ENCODE peak calls at places on chromosome 4, in ten cellular contexts. One of them, this sample, is unnamed.

GRCh38 chr4:174538876-174539250 is 16.6 kb upstream of the HPGD start:
- DNase-seq in HCEC 1CT: no peak
- DNase-seq in stimulated activated CD4-positive, alpha-beta T cell treated with anti-CD3 and anti-CD28 coated beads, Interleukin-2, amount 100 ng/mL, for 24 hours: no peak
- DNase-seq in Panc1: no peak
- DNase-seq in effector CD4-positive, alpha-beta T cell: no peak
- DNase-seq in T-cell: no peak
- DNase-seq in GM04504: no peak
- DNase-seq in HTR-8/SVneo: no peak
- DNase-seq in activated naive CD4-positive, alpha-beta T cell: no peak
- DNase-seq in activated CD4-positive, alpha-beta T cell treated with anti-CD3 and anti-CD28 coated beads for 36 hours: no peak
- DNase-seq in this sample: no peak

GRCh38 chr4:72555377-72555831 is 13.6 kb downstream of the ADAMTS3 start:
- DNase-seq in HCEC 1CT: no peak
- DNase-seq in stimulated activated CD4-positive, alpha-beta T cell treated with anti-CD3 and anti-CD28 coated beads, Interleukin-2, amount 100 ng/mL, for 24 hours: no peak
- DNase-seq in Panc1: no peak
- DNase-seq in effector CD4-positive, alpha-beta T cell: no peak
- DNase-seq in T-cell: no peak
- DNase-seq in GM04504: no peak
- DNase-seq in HTR-8/SVneo: no peak
- DNase-seq in activated naive CD4-positive, alpha-beta T cell: no peak
- DNase-seq in activated CD4-positive, alpha-beta T cell treated with anti-CD3 and anti-CD28 coated beads for 36 hours: no peak
- DNase-seq in this sample: no peak

GRCh38 chr4:25862411-25863346 is at the start of gene SEL1L3:
- DNase-seq in HCEC 1CT: no peak
- DNase-seq in stimulated activated CD4-positive, alpha-beta T cell treated with anti-CD3 and anti-CD28 coated beads, Interleukin-2, amount 100 ng/mL, for 24 hours: peak
- DNase-seq in Panc1: no peak
- DNase-seq in effector CD4-positive, alpha-beta T cell: peak
- DNase-seq in T-cell: peak
- DNase-seq in GM04504: no peak
- DNase-seq in HTR-8/SVneo: no peak
- DNase-seq in activated naive CD4-positive, alpha-beta T cell: peak
- DNase-seq in activated CD4-positive, alpha-beta T cell treated with anti-CD3 and anti-CD28 coated beads for 36 hours: peak
- DNase-seq in this sample: no peak

GRCh38 chr4:185461565-185461964 is 10.0 kb downstream of the CCDC110 start:
- DNase-seq in HCEC 1CT: no peak
- DNase-seq in stimulated activated CD4-positive, alpha-beta T cell treated with anti-CD3 and anti-CD28 coated beads, Interleukin-2, amount 100 ng/mL, for 24 hours: no peak
- DNase-seq in Panc1: no peak
- DNase-seq in effector CD4-positive, alpha-beta T cell: no peak
- DNase-seq in T-cell: no peak
- DNase-seq in GM04504: no peak
- DNase-seq in HTR-8/SVneo: no peak
- DNase-seq in activated naive CD4-positive, alpha-beta T cell: no peak
- DNase-seq in activated CD4-positive, alpha-beta T cell treated with anti-CD3 and anti-CD28 coated beads for 36 hours: no peak
- DNase-seq in this sample: no peak

GRCh38 chr4:8640816-8641215 is 48.3 kb downstream of the CPZ start:
- DNase-seq in HCEC 1CT: no peak
- DNase-seq in stimulated activated CD4-positive, alpha-beta T cell treated with anti-CD3 and anti-CD28 coated beads, Interleukin-2, amount 100 ng/mL, for 24 hours: no peak
- DNase-seq in Panc1: no peak
- DNase-seq in effector CD4-positive, alpha-beta T cell: no peak
- DNase-seq in T-cell: no peak
- DNase-seq in GM04504: no peak
- DNase-seq in HTR-8/SVneo: no peak
- DNase-seq in activated naive CD4-positive, alpha-beta T cell: no peak
- DNase-seq in activated CD4-positive, alpha-beta T cell treated with anti-CD3 and anti-CD28 coated beads for 36 hours: no peak
- DNase-seq in this sample: no peak

GRCh38 chr4:1199556-1200331 is 27.4 kb upstream of the SPON2 start:
- DNase-seq in HCEC 1CT: no peak
- DNase-seq in stimulated activated CD4-positive, alpha-beta T cell treated with anti-CD3 and anti-CD28 coated beads, Interleukin-2, amount 100 ng/mL, for 24 hours: no peak
- DNase-seq in Panc1: no peak
- DNase-seq in effector CD4-positive, alpha-beta T cell: no peak
- DNase-seq in T-cell: no peak
- DNase-seq in GM04504: no peak
- DNase-seq in HTR-8/SVneo: no peak
- DNase-seq in activated naive CD4-positive, alpha-beta T cell: no peak
- DNase-seq in activated CD4-positive, alpha-beta T cell treated with anti-CD3 and anti-CD28 coated beads for 36 hours: peak
- DNase-seq in this sample: no peak

GRCh38 chr4:86218721-86219481 is 141.0 kb downstream of the MAPK10 start:
- DNase-seq in HCEC 1CT: peak
- DNase-seq in stimulated activated CD4-positive, alpha-beta T cell treated with anti-CD3 and anti-CD28 coated beads, Interleukin-2, amount 100 ng/mL, for 24 hours: no peak
- DNase-seq in Panc1: no peak
- DNase-seq in effector CD4-positive, alpha-beta T cell: no peak
- DNase-seq in T-cell: no peak
- DNase-seq in GM04504: no peak
- DNase-seq in HTR-8/SVneo: no peak
- DNase-seq in activated naive CD4-positive, alpha-beta T cell: no peak
- DNase-seq in activated CD4-positive, alpha-beta T cell treated with anti-CD3 and anti-CD28 coated beads for 36 hours: no peak
- DNase-seq in this sample: no peak

GRCh38 chr4:76265631-76266218 is 14.2 kb downstream of the FAM47E start:
- DNase-seq in HCEC 1CT: no peak
- DNase-seq in stimulated activated CD4-positive, alpha-beta T cell treated with anti-CD3 and anti-CD28 coated beads, Interleukin-2, amount 100 ng/mL, for 24 hours: no peak
- DNase-seq in Panc1: no peak
- DNase-seq in effector CD4-positive, alpha-beta T cell: no peak
- DNase-seq in T-cell: no peak
- DNase-seq in GM04504: no peak
- DNase-seq in HTR-8/SVneo: no peak
- DNase-seq in activated naive CD4-positive, alpha-beta T cell: no peak
- DNase-seq in activated CD4-positive, alpha-beta T cell treated with anti-CD3 and anti-CD28 coated beads for 36 hours: no peak
- DNase-seq in this sample: no peak

GRCh38 chr4:165378398-165378762 is 428 bp upstream of the CPE start:
- DNase-seq in HCEC 1CT: no peak
- DNase-seq in stimulated activated CD4-positive, alpha-beta T cell treated with anti-CD3 and anti-CD28 coated beads, Interleukin-2, amount 100 ng/mL, for 24 hours: no peak
- DNase-seq in Panc1: no peak
- DNase-seq in effector CD4-positive, alpha-beta T cell: no peak
- DNase-seq in T-cell: no peak
- DNase-seq in GM04504: no peak
- DNase-seq in HTR-8/SVneo: no peak
- DNase-seq in activated naive CD4-positive, alpha-beta T cell: no peak
- DNase-seq in activated CD4-positive, alpha-beta T cell treated with anti-CD3 and anti-CD28 coated beads for 36 hours: no peak
- DNase-seq in this sample: no peak

GRCh38 chr4:93617596-93617995 is 211.0 kb upstream of the ATOH1 start:
- DNase-seq in HCEC 1CT: peak
- DNase-seq in stimulated activated CD4-positive, alpha-beta T cell treated with anti-CD3 and anti-CD28 coated beads, Interleukin-2, amount 100 ng/mL, for 24 hours: no peak
- DNase-seq in Panc1: no peak
- DNase-seq in effector CD4-positive, alpha-beta T cell: no peak
- DNase-seq in T-cell: no peak
- DNase-seq in GM04504: no peak
- DNase-seq in HTR-8/SVneo: no peak
- DNase-seq in activated naive CD4-positive, alpha-beta T cell: no peak
- DNase-seq in activated CD4-positive, alpha-beta T cell treated with anti-CD3 and anti-CD28 coated beads for 36 hours: no peak
- DNase-seq in this sample: no peak

GRCh38 chr4:38753021-38753806 is 29.6 kb downstream of the TLR10 start:
- DNase-seq in HCEC 1CT: peak
- DNase-seq in stimulated activated CD4-positive, alpha-beta T cell treated with anti-CD3 and anti-CD28 coated beads, Interleukin-2, amount 100 ng/mL, for 24 hours: no peak
- DNase-seq in Panc1: no peak
- DNase-seq in effector CD4-positive, alpha-beta T cell: no peak
- DNase-seq in T-cell: no peak
- DNase-seq in GM04504: peak
- DNase-seq in HTR-8/SVneo: peak
- DNase-seq in activated naive CD4-positive, alpha-beta T cell: no peak
- DNase-seq in activated CD4-positive, alpha-beta T cell treated with anti-CD3 and anti-CD28 coated beads for 36 hours: no peak
- DNase-seq in this sample: peak

GRCh38 chr4:113434247-113434587 is 327.3 kb downstream of the CAMK2D start:
- DNase-seq in HCEC 1CT: peak
- DNase-seq in stimulated activated CD4-positive, alpha-beta T cell treated with anti-CD3 and anti-CD28 coated beads, Interleukin-2, amount 100 ng/mL, for 24 hours: no peak
- DNase-seq in Panc1: no peak
- DNase-seq in effector CD4-positive, alpha-beta T cell: no peak
- DNase-seq in T-cell: no peak
- DNase-seq in GM04504: no peak
- DNase-seq in HTR-8/SVneo: no peak
- DNase-seq in activated naive CD4-positive, alpha-beta T cell: no peak
- DNase-seq in activated CD4-positive, alpha-beta T cell treated with anti-CD3 and anti-CD28 coated beads for 36 hours: no peak
- DNase-seq in this sample: no peak

GRCh38 chr4:153497988-153498967 is 32.1 kb downstream of the TMEM131L start:
- DNase-seq in HCEC 1CT: peak
- DNase-seq in stimulated activated CD4-positive, alpha-beta T cell treated with anti-CD3 and anti-CD28 coated beads, Interleukin-2, amount 100 ng/mL, for 24 hours: no peak
- DNase-seq in Panc1: no peak
- DNase-seq in effector CD4-positive, alpha-beta T cell: no peak
- DNase-seq in T-cell: no peak
- DNase-seq in GM04504: no peak
- DNase-seq in HTR-8/SVneo: no peak
- DNase-seq in activated naive CD4-positive, alpha-beta T cell: no peak
- DNase-seq in activated CD4-positive, alpha-beta T cell treated with anti-CD3 and anti-CD28 coated beads for 36 hours: no peak
- DNase-seq in this sample: no peak

GRCh38 chr4:71377561-71377960 is 38.7 kb downstream of the SLC4A4 start:
- DNase-seq in HCEC 1CT: peak
- DNase-seq in stimulated activated CD4-positive, alpha-beta T cell treated with anti-CD3 and anti-CD28 coated beads, Interleukin-2, amount 100 ng/mL, for 24 hours: no peak
- DNase-seq in Panc1: no peak
- DNase-seq in effector CD4-positive, alpha-beta T cell: no peak
- DNase-seq in T-cell: no peak
- DNase-seq in GM04504: peak
- DNase-seq in HTR-8/SVneo: peak
- DNase-seq in activated naive CD4-positive, alpha-beta T cell: no peak
- DNase-seq in activated CD4-positive, alpha-beta T cell treated with anti-CD3 and anti-CD28 coated beads for 36 hours: no peak
- DNase-seq in this sample: no peak

GRCh38 chr4:3330682-3331081 is 37.9 kb downstream of the RGS12 start:
- DNase-seq in HCEC 1CT: no peak
- DNase-seq in stimulated activated CD4-positive, alpha-beta T cell treated with anti-CD3 and anti-CD28 coated beads, Interleukin-2, amount 100 ng/mL, for 24 hours: no peak
- DNase-seq in Panc1: no peak
- DNase-seq in effector CD4-positive, alpha-beta T cell: no peak
- DNase-seq in T-cell: no peak
- DNase-seq in GM04504: no peak
- DNase-seq in HTR-8/SVneo: no peak
- DNase-seq in activated naive CD4-positive, alpha-beta T cell: no peak
- DNase-seq in activated CD4-positive, alpha-beta T cell treated with anti-CD3 and anti-CD28 coated beads for 36 hours: no peak
- DNase-seq in this sample: no peak

GRCh38 chr4:72312032-72312650 is 256.9 kb downstream of the ADAMTS3 start:
- DNase-seq in HCEC 1CT: peak
- DNase-seq in stimulated activated CD4-positive, alpha-beta T cell treated with anti-CD3 and anti-CD28 coated beads, Interleukin-2, amount 100 ng/mL, for 24 hours: no peak
- DNase-seq in Panc1: no peak
- DNase-seq in effector CD4-positive, alpha-beta T cell: no peak
- DNase-seq in T-cell: no peak
- DNase-seq in GM04504: peak
- DNase-seq in HTR-8/SVneo: no peak
- DNase-seq in activated naive CD4-positive, alpha-beta T cell: no peak
- DNase-seq in activated CD4-positive, alpha-beta T cell treated with anti-CD3 and anti-CD28 coated beads for 36 hours: no peak
- DNase-seq in this sample: peak

GRCh38 chr4:5114911-5115310 is 63.6 kb downstream of the STK32B start:
- DNase-seq in HCEC 1CT: no peak
- DNase-seq in stimulated activated CD4-positive, alpha-beta T cell treated with anti-CD3 and anti-CD28 coated beads, Interleukin-2, amount 100 ng/mL, for 24 hours: no peak
- DNase-seq in Panc1: no peak
- DNase-seq in effector CD4-positive, alpha-beta T cell: no peak
- DNase-seq in T-cell: no peak
- DNase-seq in GM04504: peak
- DNase-seq in HTR-8/SVneo: no peak
- DNase-seq in activated naive CD4-positive, alpha-beta T cell: no peak
- DNase-seq in activated CD4-positive, alpha-beta T cell treated with anti-CD3 and anti-CD28 coated beads for 36 hours: no peak
- DNase-seq in this sample: no peak

GRCh38 chr4:38132140-38132673 is 172.0 kb downstream of the PTTG2 start:
- DNase-seq in HCEC 1CT: peak
- DNase-seq in stimulated activated CD4-positive, alpha-beta T cell treated with anti-CD3 and anti-CD28 coated beads, Interleukin-2, amount 100 ng/mL, for 24 hours: peak
- DNase-seq in Panc1: no peak
- DNase-seq in effector CD4-positive, alpha-beta T cell: peak
- DNase-seq in T-cell: peak
- DNase-seq in GM04504: peak
- DNase-seq in HTR-8/SVneo: no peak
- DNase-seq in activated naive CD4-positive, alpha-beta T cell: peak
- DNase-seq in activated CD4-positive, alpha-beta T cell treated with anti-CD3 and anti-CD28 coated beads for 36 hours: peak
- DNase-seq in this sample: peak